ENCODE peak calls at places on chromosomes 3 and 15, in ten cellular contexts. R, J, U, G, V, I, S, Z, E and W are unnamed samples.

GRCh38 chr3:11954312-11954934 is 49.8 kb upstream of the SYN2 start:
- DNase-seq in I (no peak), U (no peak), G (no peak), Z (no peak), E (no peak), S (no peak), J (no peak), V (no peak), R (no peak), W (no peak)

GRCh38 chr15:96262497-96263268 is 67.8 kb upstream of the NR2F2 start:
- DNase-seq in S (no peak), R (no peak), I (no peak), G (no peak), U (no peak), J (no peak), Z (no peak), E (no peak), V (no peak), W (no peak)

GRCh38 chr15:37585966-37586656 is 348.3 kb upstream of the TMCO5A start:
- DNase-seq in R (no peak), Z (no peak), V (no peak), G (no peak), S (no peak), J (no peak), E (no peak), U (no peak), I (no peak), W (no peak)

GRCh38 chr3:53617893-53618523 is 123.6 kb downstream of the CACNA1D start:
- DNase-seq in Z (no peak), E (no peak), J (peak; percentile 69), R (no peak), U (no peak), I (no peak), G (no peak), V (no peak), S (no peak), W (no peak)

GRCh38 chr15:42373274-42373673 is 14.0 kb downstream of the CAPN3 start:
- DNase-seq in E (no peak), S (no peak), I (no peak), U (no peak), J (peak; percentile 82), G (no peak), R (peak; percentile 54), V (no peak), Z (no peak), W (peak; percentile 64)

GRCh38 chr3:175728566-175728965 is 869.4 kb downstream of the NAALADL2 start:
- DNase-seq in R (no peak), I (no peak), E (no peak), J (no peak), Z (no peak), V (no peak), S (no peak), U (no peak), G (no peak), W (no peak)

GRCh38 chr3:46663611-46664135 is 29.8 kb downstream of the ALS2CL start:
- DNase-seq in V (peak; percentile 40), U (no peak), Z (peak; percentile 2), G (no peak), S (no peak), I (no peak), E (no peak), R (no peak), J (peak; percentile 35), W (peak; percentile 17)

GRCh38 chr3:72633534-72633933 is 214.7 kb downstream of the SHQ1 start:
- DNase-seq in R (no peak), J (no peak), V (no peak), U (no peak), Z (no peak), G (no peak), I (no peak), S (no peak), E (no peak), W (no peak)

GRCh38 chr3:59101091-59101738 is 51.4 kb upstream of the CFAP20DC start:
- DNase-seq in R (no peak), U (no peak), S (no peak), J (no peak), Z (no peak), G (no peak), I (no peak), E (no peak), V (no peak), W (no peak)

GRCh38 chr15:45549831-45550230 is 27.3 kb upstream of the SLC30A4 start:
- DNase-seq in G (no peak), J (no peak), I (no peak), E (no peak), S (no peak), Z (no peak), U (no peak), R (no peak), V (no peak), W (no peak)

GRCh38 chr3:69260216-69260787 is 125.6 kb downstream of the FRMD4B start:
- DNase-seq in J (no peak), G (no peak), U (no peak), V (no peak), S (no peak), Z (no peak), R (no peak), I (no peak), E (no peak), W (no peak)

GRCh38 chr15:66879968-66880367 is 177.9 kb downstream of the SMAD6 start:
- DNase-seq in E (no peak), I (no peak), J (no peak), Z (no peak), R (no peak), U (no peak), G (no peak), V (no peak), S (no peak), W (no peak)

GRCh38 chr3:138180375-138181029 is 5.8 kb upstream of the DBR1 start:
- DNase-seq in Z (peak; percentile 11), R (no peak), G (peak; percentile 45), E (no peak), U (no peak), J (no peak), S (no peak), V (no peak), I (peak; percentile 52), W (no peak)

GRCh38 chr3:150765949-150766720 is 3.2 kb upstream of the SIAH2 start:
- DNase-seq in G (peak; percentile 19), J (no peak), R (no peak), Z (peak; percentile 64), E (no peak), U (no peak), S (no peak), I (no peak), V (no peak), W (no peak)

GRCh38 chr3:184742676-184743135 is 30.8 kb upstream of the MAGEF1 start:
- DNase-seq in J (no peak), U (no peak), R (no peak), S (no peak), V (no peak), I (no peak), G (no peak), E (no peak), Z (no peak), W (peak; percentile 10)

GRCh38 chr15:22980189-22981136 is at the start of gene CYFIP1:
- DNase-seq in Z (peak; percentile 30), E (peak; percentile 45), J (peak; percentile 91), S (no peak), U (peak; percentile 97), R (peak; percentile 93), G (peak; percentile 82), V (peak; percentile 95), I (peak; percentile 12), W (peak; percentile 91)

GRCh38 chr3:33403756-33404155 is 36.4 kb downstream of the UBP1 start:
- DNase-seq in Z (no peak), E (no peak), V (no peak), U (no peak), I (no peak), J (no peak), S (no peak), R (no peak), G (no peak), W (no peak)

GRCh38 chr15:40118473-40118872 is 9.8 kb upstream of the BMF start:
- DNase-seq in E (no peak), V (no peak), I (no peak), Z (no peak), J (no peak), G (no peak), U (no peak), S (no peak), R (no peak), W (no peak)

GRCh38 chr3:197392961-197393360 is 94.5 kb upstream of the DLG1 start:
- DNase-seq in V (no peak), R (no peak), Z (no peak), E (no peak), G (peak; percentile 71), J (no peak), I (no peak), U (no peak), S (no peak), W (no peak)

GRCh38 chr3:70090322-70090913 is 90.9 kb downstream of the SAMMSON start:
- DNase-seq in S (no peak), G (peak; percentile 24), E (no peak), U (peak; percentile 7), V (no peak), Z (peak; percentile 28), I (no peak), R (no peak), J (no peak), W (no peak)

GRCh38 chr3:51896607-51897305 is 6.4 kb downstream of the IQCF1 start:
- DNase-seq in I (no peak), R (no peak), U (no peak), Z (no peak), G (no peak), V (no peak), J (no peak), E (no peak), S (no peak), W (no peak)

GRCh38 chr3:72634128-72634527 is 214.1 kb downstream of the SHQ1 start:
- DNase-seq in S (no peak), E (no peak), I (no peak), V (no peak), R (no peak), Z (no peak), G (no peak), J (no peak), U (no peak), W (no peak)

GRCh38 chr3:186143280-186143679 is 34.4 kb upstream of the ETV5 start:
- DNase-seq in G (no peak), V (no peak), I (no peak), E (no peak), R (no peak), S (no peak), U (no peak), J (no peak), Z (no peak), W (no peak)

GRCh38 chr3:197083486-197083885 is 53.9 kb upstream of the MELTF start:
- DNase-seq in J (no peak), V (no peak), G (peak; percentile 61), Z (no peak), I (no peak), U (no peak), E (no peak), S (no peak), R (no peak), W (no peak)

GRCh38 chr3:7307410-7307809 is 446.5 kb downstream of the GRM7 start:
- DNase-seq in Z (no peak), E (no peak), I (no peak), J (no peak), S (no peak), R (no peak), U (no peak), V (no peak), G (no peak), W (no peak)

GRCh38 chr3:168707900-168708299 is 612.2 kb upstream of the GOLIM4 start:
- DNase-seq in S (no peak), I (no peak), V (no peak), J (no peak), U (no peak), Z (no peak), E (no peak), R (no peak), G (no peak), W (no peak)

GRCh38 chr3:12155264-12155663 is 3.4 kb downstream of the TIMP4 start:
- DNase-seq in R (no peak), V (no peak), I (no peak), Z (no peak), J (no peak), S (no peak), U (no peak), E (no peak), G (no peak), W (no peak)

GRCh38 chr3:85090495-85090894 is 131.7 kb downstream of the CADM2 start:
- DNase-seq in V (no peak), J (no peak), E (no peak), I (no peak), S (no peak), G (no peak), U (no peak), R (peak; percentile 17), Z (no peak), W (no peak)